ENCODE peak calls at places on chromosomes 12 and 14, in six cellular contexts. C is CD4-positive, alpha-beta T cell; Y is skeletal muscle cell; S is WERI-Rb-1; E is Right ventricle myocardium superior; I is NCI-H510A. L is an unnamed sample.

GRCh38 chr14:52068741-52069616 is at the start of gene NID2:
- DNase-seq in C (no peak), Y (peak), S (peak), E (peak), I (no peak), L (no peak)

GRCh38 chr12:55932546-55932919 is 1.6 kb downstream of the DGKA start:
- DNase-seq in C (peak), Y (no peak), S (no peak), E (no peak), I (no peak), L (no peak)

GRCh38 chr12:127991408-127991940 is 275.5 kb upstream of the TMEM132C start:
- DNase-seq in C (no peak), Y (no peak), S (no peak), E (no peak), I (no peak), L (no peak)

GRCh38 chr14:81452766-81453165 is 52.6 kb upstream of the STON2 start:
- DNase-seq in C (no peak), Y (no peak), S (no peak), E (no peak), I (no peak), L (peak)

GRCh38 chr12:47214771-47215170 is 135.0 kb upstream of the AMIGO2 start:
- DNase-seq in C (no peak), Y (no peak), S (no peak), E (no peak), I (no peak), L (no peak)

GRCh38 chr14:103196716-103197115 is 73.5 kb downstream of the TNFAIP2 start:
- DNase-seq in C (no peak), Y (no peak), S (no peak), E (no peak), I (no peak), L (no peak)

GRCh38 chr14:65881642-65882041 is 469.1 kb downstream of the FUT8 start:
- DNase-seq in C (no peak), Y (no peak), S (no peak), E (no peak), I (no peak), L (no peak)

GRCh38 chr14:72692678-72693077 is 201.2 kb downstream of the DPF3 start:
- DNase-seq in C (no peak), Y (no peak), S (no peak), E (no peak), I (peak), L (no peak)

GRCh38 chr12:28569698-28570411 is 379.6 kb downstream of the CCDC91 start:
- DNase-seq in C (no peak), Y (peak), S (no peak), E (no peak), I (no peak), L (no peak)

GRCh38 chr12:56120158-56120846 is 2.2 kb downstream of the ZC3H10 start:
- DNase-seq in C (no peak), Y (no peak), S (no peak), E (peak), I (no peak), L (no peak)

GRCh38 chr14:60632777-60633176 is 16.5 kb downstream of the SIX1 start:
- DNase-seq in C (no peak), Y (no peak), S (no peak), E (no peak), I (no peak), L (no peak)

GRCh38 chr12:95763809-95764253 is 26.7 kb downstream of the NTN4 start:
- DNase-seq in C (no peak), Y (peak), S (no peak), E (no peak), I (peak), L (no peak)